ENCODE peak calls at places on chromosomes 3 and 15, in eight cellular contexts. One of them, this sample, is unnamed.

GRCh38 chr3:61315874-61316273 is 64.6 kb upstream of the FHIT start:
- DNase-seq in uterus: no peak
- DNase-seq in HepG2: peak; percentile 1
- DNase-seq in esophagus muscularis mucosa: no peak
- DNase-seq in IMR-90: no peak
- DNase-seq in ovary: no peak
- DNase-seq in suprapubic skin: no peak
- DNase-seq in prostate gland: no peak
- DNase-seq in this sample: no peak

GRCh38 chr3:14516738-14517345 is 23.3 kb downstream of the GRIP2 start:
- DNase-seq in ovary: no peak
- DNase-seq in IMR-90: no peak
- DNase-seq in uterus: peak; percentile 6
- DNase-seq in suprapubic skin: peak; percentile 74
- DNase-seq in esophagus muscularis mucosa: no peak
- DNase-seq in HepG2: no peak
- DNase-seq in prostate gland: no peak
- DNase-seq in this sample: no peak

GRCh38 chr3:187763850-187764648 is 18.8 kb upstream of the BCL6 start:
- DNase-seq in IMR-90: no peak
- DNase-seq in esophagus muscularis mucosa: no peak
- DNase-seq in prostate gland: peak; percentile 22
- DNase-seq in suprapubic skin: no peak
- DNase-seq in uterus: no peak
- DNase-seq in ovary: no peak
- DNase-seq in HepG2: no peak
- DNase-seq in this sample: no peak

GRCh38 chr3:22835041-22835440 is 368.1 kb upstream of the UBE2E2 start:
- DNase-seq in IMR-90: no peak
- DNase-seq in prostate gland: no peak
- DNase-seq in suprapubic skin: no peak
- DNase-seq in HepG2: no peak
- DNase-seq in esophagus muscularis mucosa: no peak
- DNase-seq in uterus: no peak
- DNase-seq in ovary: no peak
- DNase-seq in this sample: no peak

GRCh38 chr3:181176610-181177009 is 187.1 kb upstream of the DNAJC19 start:
- DNase-seq in IMR-90: peak; percentile 0
- DNase-seq in suprapubic skin: peak; percentile 79
- DNase-seq in uterus: peak; percentile 19
- DNase-seq in HepG2: peak; percentile 41
- DNase-seq in prostate gland: peak; percentile 22
- DNase-seq in esophagus muscularis mucosa: no peak
- DNase-seq in ovary: peak; percentile 22
- DNase-seq in this sample: no peak

GRCh38 chr3:5187920-5188418 is 462 bp downstream of the EDEM1 start:
- DNase-seq in ovary: no peak
- DNase-seq in uterus: peak; percentile 46
- DNase-seq in prostate gland: no peak
- DNase-seq in suprapubic skin: peak; percentile 84
- DNase-seq in HepG2: no peak
- DNase-seq in IMR-90: peak; percentile 24
- DNase-seq in esophagus muscularis mucosa: no peak
- DNase-seq in this sample: peak; percentile 89

GRCh38 chr15:55897560-55898336 is 95.7 kb downstream of the NEDD4 start:
- DNase-seq in ovary: peak; percentile 27
- DNase-seq in suprapubic skin: no peak
- DNase-seq in esophagus muscularis mucosa: no peak
- DNase-seq in IMR-90: peak; percentile 61
- DNase-seq in prostate gland: peak; percentile 8
- DNase-seq in HepG2: peak; percentile 41
- DNase-seq in uterus: peak; percentile 42
- DNase-seq in this sample: peak; percentile 25

GRCh38 chr15:83658406-83658805 is 4.5 kb downstream of the ADAMTSL3 start:
- DNase-seq in suprapubic skin: no peak
- DNase-seq in esophagus muscularis mucosa: peak; percentile 92
- DNase-seq in IMR-90: no peak
- DNase-seq in HepG2: no peak
- DNase-seq in uterus: peak; percentile 32
- DNase-seq in prostate gland: no peak
- DNase-seq in ovary: no peak
- DNase-seq in this sample: no peak

GRCh38 chr3:123621510-123622189 is 36.8 kb upstream of the HACD2 start:
- DNase-seq in IMR-90: no peak
- DNase-seq in HepG2: no peak
- DNase-seq in ovary: no peak
- DNase-seq in uterus: no peak
- DNase-seq in suprapubic skin: no peak
- DNase-seq in prostate gland: no peak
- DNase-seq in esophagus muscularis mucosa: no peak
- DNase-seq in this sample: no peak

GRCh38 chr3:134466366-134466765 is 19.4 kb downstream of the ANAPC13 start:
- DNase-seq in IMR-90: no peak
- DNase-seq in HepG2: no peak
- DNase-seq in prostate gland: no peak
- DNase-seq in esophagus muscularis mucosa: no peak
- DNase-seq in uterus: no peak
- DNase-seq in ovary: no peak
- DNase-seq in suprapubic skin: no peak
- DNase-seq in this sample: no peak

GRCh38 chr3:62046326-62046725 is 327.0 kb downstream of the FEZF2 start:
- DNase-seq in esophagus muscularis mucosa: no peak
- DNase-seq in ovary: no peak
- DNase-seq in suprapubic skin: no peak
- DNase-seq in IMR-90: peak; percentile 37
- DNase-seq in HepG2: no peak
- DNase-seq in prostate gland: no peak
- DNase-seq in uterus: no peak
- DNase-seq in this sample: no peak

GRCh38 chr3:192848371-192849233 is 69.1 kb downstream of the MB21D2 start:
- DNase-seq in IMR-90: peak; percentile 58
- DNase-seq in suprapubic skin: no peak
- DNase-seq in esophagus muscularis mucosa: no peak
- DNase-seq in uterus: no peak
- DNase-seq in prostate gland: no peak
- DNase-seq in HepG2: no peak
- DNase-seq in ovary: no peak
- DNase-seq in this sample: no peak

GRCh38 chr15:27573800-27574485 is 525.2 kb downstream of the OCA2 start:
- DNase-seq in uterus: no peak
- DNase-seq in suprapubic skin: no peak
- DNase-seq in esophagus muscularis mucosa: peak; percentile 74
- DNase-seq in ovary: no peak
- DNase-seq in IMR-90: no peak
- DNase-seq in prostate gland: no peak
- DNase-seq in HepG2: no peak
- DNase-seq in this sample: no peak

GRCh38 chr3:149969110-149969944 is 1.4 kb downstream of the PFN2 start:
- DNase-seq in suprapubic skin: peak; percentile 75
- DNase-seq in HepG2: peak; percentile 78
- DNase-seq in IMR-90: peak; percentile 87
- DNase-seq in ovary: peak; percentile 37
- DNase-seq in uterus: peak; percentile 39
- DNase-seq in prostate gland: peak; percentile 41
- DNase-seq in esophagus muscularis mucosa: no peak
- DNase-seq in this sample: peak; percentile 86

GRCh38 chr3:196969001-196969659 is 497 bp upstream of the PIGZ start:
- DNase-seq in IMR-90: no peak
- DNase-seq in esophagus muscularis mucosa: no peak
- DNase-seq in ovary: no peak
- DNase-seq in HepG2: no peak
- DNase-seq in suprapubic skin: no peak
- DNase-seq in uterus: no peak
- DNase-seq in prostate gland: no peak
- DNase-seq in this sample: peak; percentile 84

GRCh38 chr3:196969660-196970546 is 1.3 kb upstream of the PIGZ start:
- DNase-seq in ovary: no peak
- DNase-seq in uterus: peak; percentile 61
- DNase-seq in HepG2: no peak
- DNase-seq in IMR-90: peak; percentile 35
- DNase-seq in prostate gland: peak; percentile 42
- DNase-seq in suprapubic skin: peak; percentile 77
- DNase-seq in esophagus muscularis mucosa: no peak
- DNase-seq in this sample: peak; percentile 88

GRCh38 chr3:196968233-196969000 is at the start of gene PIGZ:
- DNase-seq in esophagus muscularis mucosa: no peak
- DNase-seq in suprapubic skin: no peak
- DNase-seq in HepG2: no peak
- DNase-seq in ovary: no peak
- DNase-seq in uterus: no peak
- DNase-seq in IMR-90: no peak
- DNase-seq in prostate gland: no peak
- DNase-seq in this sample: peak; percentile 85

GRCh38 chr3:196971094-196971698 is 2.6 kb upstream of the PIGZ start:
- DNase-seq in uterus: no peak
- DNase-seq in suprapubic skin: no peak
- DNase-seq in ovary: no peak
- DNase-seq in prostate gland: no peak
- DNase-seq in HepG2: no peak
- DNase-seq in IMR-90: no peak
- DNase-seq in esophagus muscularis mucosa: no peak
- DNase-seq in this sample: peak; percentile 58

DNA sequence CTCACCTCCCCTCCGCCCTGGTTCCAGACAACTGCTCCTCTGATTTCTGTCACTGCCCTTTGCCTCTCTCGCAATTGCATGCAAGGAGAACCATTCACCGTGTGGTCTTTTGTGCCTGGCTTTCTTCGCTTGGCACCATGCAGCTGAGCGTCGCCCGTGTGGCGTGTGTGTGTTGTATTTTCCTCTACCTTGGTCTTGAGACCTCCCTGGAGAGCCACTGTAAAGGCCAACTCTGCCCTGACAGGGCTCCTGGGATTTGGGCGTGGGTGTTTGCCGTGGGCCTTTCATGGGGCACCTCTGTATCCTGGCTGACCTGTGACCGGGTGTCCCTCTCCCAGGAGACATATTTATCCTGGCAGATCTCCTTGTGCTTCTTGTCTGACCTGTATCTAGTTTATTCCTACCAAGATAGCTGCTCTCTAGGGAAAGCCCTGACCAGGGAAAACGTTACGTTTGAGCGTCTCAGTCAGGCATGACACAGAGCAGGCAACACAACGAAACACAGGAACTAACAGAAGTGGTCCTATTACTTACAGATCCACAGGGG is 2.0 kb upstream of the PIGZ start:
- DNase-seq in HepG2: no peak
- DNase-seq in esophagus muscularis mucosa: no peak
- DNase-seq in ovary: no peak
- DNase-seq in suprapubic skin: peak; percentile 69
- DNase-seq in IMR-90: no peak
- DNase-seq in prostate gland: no peak
- DNase-seq in uterus: no peak
- DNase-seq in this sample: no peak
- TF ChIP-seq CTCF in HepG2: no peak
- TF ChIP-seq CTCF in esophagus muscularis mucosa: no peak
- TF ChIP-seq CTCF in ovary: no peak
- TF ChIP-seq CTCF in suprapubic skin: no peak
- TF ChIP-seq CTCF in IMR-90: no peak
- TF ChIP-seq CTCF in prostate gland: no peak
- TF ChIP-seq CTCF in uterus: no peak
- TF ChIP-seq CTCF in this sample: no peak

DNA sequence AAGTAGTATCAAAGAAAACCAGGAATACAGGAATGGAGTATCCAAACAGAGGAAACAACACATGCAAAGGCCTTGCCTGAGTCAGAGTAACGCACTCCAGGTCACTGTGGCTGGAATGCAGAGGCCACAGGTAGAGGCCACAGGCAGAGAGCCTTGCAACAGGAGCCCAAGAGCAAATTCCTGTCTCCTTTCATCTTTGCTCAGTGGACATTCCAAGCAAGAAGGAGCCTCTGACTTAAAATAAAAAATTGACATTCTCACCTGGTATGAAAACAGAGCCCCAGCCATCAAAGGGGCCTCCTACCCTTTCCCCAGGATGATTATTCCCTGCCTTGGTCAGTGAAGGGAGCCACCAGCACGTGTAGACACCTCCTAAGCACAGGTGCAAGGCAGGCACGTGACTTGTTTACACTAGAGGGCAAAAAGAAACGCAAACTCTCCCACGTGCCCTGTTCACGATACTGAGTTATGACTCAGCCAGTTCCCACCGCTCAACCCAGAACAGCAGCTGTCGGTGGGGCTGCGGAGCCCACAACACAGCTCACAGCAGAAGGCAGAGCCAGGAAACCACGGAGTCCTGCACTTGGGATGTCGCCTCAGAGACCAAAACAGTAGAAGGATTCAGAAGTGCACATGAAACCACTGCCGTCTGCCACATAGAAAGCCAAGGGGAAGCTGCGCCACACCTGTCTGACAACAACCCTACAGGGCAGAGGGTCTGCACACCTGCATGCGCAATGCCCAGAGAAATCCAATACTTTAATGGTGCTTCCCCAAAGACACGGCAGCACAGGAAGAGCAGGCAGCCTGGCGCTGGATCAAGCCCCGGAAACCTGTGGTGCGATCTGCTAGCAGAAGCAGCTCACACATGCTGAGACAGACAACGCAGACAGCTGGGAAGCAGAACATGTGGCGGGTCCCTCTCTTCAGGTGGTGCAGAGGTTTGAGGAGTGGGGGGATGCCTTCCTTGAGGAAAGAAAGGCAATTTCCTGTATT is 52.1 kb downstream of the ITGB5 start:
- DNase-seq in HepG2: peak; percentile 99
- DNase-seq in suprapubic skin: no peak
- DNase-seq in ovary: peak; percentile 65
- DNase-seq in IMR-90: peak; percentile 98
- DNase-seq in esophagus muscularis mucosa: no peak
- DNase-seq in prostate gland: peak; percentile 77
- DNase-seq in uterus: peak; percentile 60
- DNase-seq in this sample: no peak
- H3K4me3 ChIP-seq in HepG2: no peak overlapping the region
- H3K4me3 ChIP-seq in suprapubic skin: peak overlapping the region; percentile 27
- H3K4me3 ChIP-seq in ovary: no peak overlapping the region
- H3K4me3 ChIP-seq in IMR-90: no peak overlapping the region
- H3K4me3 ChIP-seq in esophagus muscularis mucosa: no peak overlapping the region
- H3K4me3 ChIP-seq in prostate gland: no peak overlapping the region
- H3K4me3 ChIP-seq in uterus: no peak overlapping the region
- H3K4me3 ChIP-seq in this sample: no peak overlapping the region

GRCh38 chr3:138608322-138609214 is at the start of gene FAIM:
- DNase-seq in esophagus muscularis mucosa: peak; percentile 92
- DNase-seq in prostate gland: peak; percentile 56
- DNase-seq in HepG2: peak; percentile 50
- DNase-seq in ovary: peak; percentile 63
- DNase-seq in uterus: peak; percentile 69
- DNase-seq in IMR-90: peak; percentile 62
- DNase-seq in suprapubic skin: peak; percentile 90
- DNase-seq in this sample: peak; percentile 94
- TF ChIP-seq POLR2A in esophagus muscularis mucosa: no peak
- TF ChIP-seq POLR2A in prostate gland: no peak
- TF ChIP-seq POLR2A in HepG2: peak; percentile 84
- TF ChIP-seq POLR2A in ovary: peak; percentile 22
- TF ChIP-seq POLR2A in uterus: peak; percentile 32
- TF ChIP-seq POLR2A in IMR-90: peak; percentile 51
- TF ChIP-seq POLR2A in suprapubic skin: peak; percentile 29
- TF ChIP-seq POLR2A in this sample: no peak

DNA sequence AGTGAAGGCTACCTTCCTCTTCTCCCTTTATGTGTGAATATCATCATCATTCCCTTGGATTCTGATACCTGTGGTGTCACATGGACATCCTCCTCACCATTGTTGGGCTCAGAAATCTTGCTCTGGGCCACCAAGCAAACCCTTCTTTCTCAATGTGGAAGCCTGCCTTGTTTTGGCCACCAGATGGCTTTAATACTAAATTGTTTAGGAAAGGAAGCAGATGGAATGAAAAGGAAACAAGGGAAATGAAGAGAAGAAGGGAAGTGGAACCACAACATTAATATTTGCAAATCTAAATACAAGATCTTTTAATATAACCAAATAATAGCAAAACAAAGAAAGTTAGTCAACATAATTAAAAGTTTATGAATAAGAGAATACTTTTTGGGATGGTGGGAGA is 14.0 kb downstream of the FAM227B start:
- DNase-seq in HepG2: no peak
- DNase-seq in prostate gland: no peak
- DNase-seq in uterus: no peak
- DNase-seq in ovary: no peak
- DNase-seq in esophagus muscularis mucosa: no peak
- DNase-seq in suprapubic skin: no peak
- DNase-seq in IMR-90: peak; percentile 5
- DNase-seq in this sample: no peak
- TF ChIP-seq CTCF in HepG2: no peak
- TF ChIP-seq CTCF in prostate gland: no peak
- TF ChIP-seq CTCF in uterus: no peak
- TF ChIP-seq CTCF in ovary: no peak
- TF ChIP-seq CTCF in esophagus muscularis mucosa: no peak
- TF ChIP-seq CTCF in suprapubic skin: no peak
- TF ChIP-seq CTCF in IMR-90: no peak
- TF ChIP-seq CTCF in this sample: no peak